ENCODE peak calls at places on chromosomes 6 and 20, in seven cellular contexts. M is Panc1, Y is colonic mucosa, F is lung, D is dorsolateral prefrontal cortex, Q is heart left ventricle, L is tibial artery. A is an unnamed sample.

GRCh38 chr6:136791296-136792065 is 796 bp downstream of the MAP3K5 start:
- DNase-seq in F (peak), Q (peak), M (no peak), L (peak), Y (peak), D (peak), A (peak)

GRCh38 chr6:125190667-125191066 is 37.1 kb downstream of the TPD52L1 start:
- DNase-seq in Y (no peak), F (no peak), M (no peak), Q (no peak), D (no peak), L (no peak), A (no peak)

GRCh38 chr20:63206878-63207277 is 9.1 kb downstream of the YTHDF1 start:
- DNase-seq in L (no peak), F (no peak), M (no peak), Y (no peak), D (no peak), Q (no peak), A (no peak)

GRCh38 chr20:62832212-62832922 is 15.5 kb downstream of the COL9A3 start:
- DNase-seq in Y (peak), M (no peak), D (no peak), L (no peak), F (peak), Q (no peak), A (peak)

GRCh38 chr6:92114091-92114490 is 1305.3 kb downstream of the EPHA7 start:
- DNase-seq in Q (no peak), M (no peak), L (no peak), Y (no peak), F (no peak), D (no peak), A (no peak)

GRCh38 chr6:90083891-90084290 is 189.6 kb downstream of the GJA10 start:
- DNase-seq in D (no peak), M (no peak), Y (no peak), L (no peak), F (no peak), Q (no peak), A (no peak)

GRCh38 chr6:10084276-10084993 is 330.4 kb downstream of the TFAP2A start:
- DNase-seq in L (no peak), F (no peak), Q (no peak), M (no peak), Y (no peak), D (no peak), A (no peak)

GRCh38 chr6:15962449-15962764 is 166.5 kb upstream of the MYLIP start:
- DNase-seq in Y (no peak), D (no peak), L (no peak), Q (no peak), M (no peak), F (no peak), A (no peak)

GRCh38 chr6:143621876-143622605 is 55.7 kb upstream of the PHACTR2 start:
- DNase-seq in L (no peak), F (no peak), Q (no peak), M (no peak), Y (no peak), D (no peak), A (no peak)

GRCh38 chr20:50646483-50646996 is 44.8 kb downstream of the RIPOR3 start:
- DNase-seq in F (no peak), Y (no peak), M (no peak), L (no peak), Q (no peak), D (no peak), A (no peak)

GRCh38 chr6:7161253-7161623 is 53.5 kb downstream of the RREB1 start:
- DNase-seq in Q (no peak), L (no peak), F (no peak), M (no peak), Y (no peak), D (no peak), A (no peak)
- H3K27ac ChIP-seq in Q (no peak), L (no peak), F (no peak), M (no peak), Y (peak), D (no peak), A (no peak)

DNA sequence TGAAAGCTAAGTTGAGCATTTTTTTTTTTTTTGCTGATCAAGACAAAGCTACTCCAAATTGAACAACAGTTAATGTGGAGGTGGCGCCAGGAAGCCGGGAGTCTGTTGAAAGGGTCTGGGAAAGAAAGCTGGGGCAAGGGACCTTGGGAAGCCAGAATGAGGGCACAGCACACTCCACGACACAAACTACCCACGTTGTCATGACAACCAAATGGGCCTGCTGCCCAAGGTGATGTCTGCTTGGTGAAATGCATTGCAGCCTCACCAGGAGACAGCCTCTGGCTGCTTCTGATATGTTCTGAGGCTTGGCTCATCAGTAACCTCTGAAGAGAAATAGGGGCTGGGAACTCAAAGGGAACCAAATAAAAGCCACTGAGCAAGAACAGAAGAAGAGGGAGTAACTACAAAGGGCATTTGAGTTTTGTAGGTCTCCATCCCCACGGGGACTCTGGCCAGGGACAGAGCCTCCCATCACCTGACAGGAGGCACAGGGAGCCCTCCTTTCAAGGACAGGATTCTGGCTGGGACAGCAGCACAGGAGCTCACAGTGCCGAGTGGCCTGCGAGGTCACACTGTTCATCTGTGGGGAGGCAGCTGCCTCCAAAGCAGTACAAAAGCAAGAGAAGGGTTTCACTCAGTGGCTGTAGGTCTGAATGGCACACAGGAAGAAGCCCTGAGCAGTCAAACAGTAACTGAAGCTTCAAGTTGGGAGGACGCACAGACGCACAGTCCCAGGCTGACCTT is 44.5 kb upstream of the KCNK16 start:
- DNase-seq in Y (no peak), Q (no peak), L (no peak), M (no peak), F (no peak), D (peak), A (no peak)
- TF ChIP-seq CTCF in Y (no peak), Q (no peak), L (no peak), M (no peak), F (no peak), D (no peak), A (no peak)

GRCh38 chr20:34312024-34312460 is 8.9 kb upstream of the AHCY start:
- DNase-seq in D (no peak), F (no peak), M (no peak), Q (no peak), L (no peak), Y (peak), A (no peak)
- H3K27ac ChIP-seq in D (no peak), F (no peak), M (no peak), Q (no peak), L (no peak), Y (peak), A (peak)

DNA sequence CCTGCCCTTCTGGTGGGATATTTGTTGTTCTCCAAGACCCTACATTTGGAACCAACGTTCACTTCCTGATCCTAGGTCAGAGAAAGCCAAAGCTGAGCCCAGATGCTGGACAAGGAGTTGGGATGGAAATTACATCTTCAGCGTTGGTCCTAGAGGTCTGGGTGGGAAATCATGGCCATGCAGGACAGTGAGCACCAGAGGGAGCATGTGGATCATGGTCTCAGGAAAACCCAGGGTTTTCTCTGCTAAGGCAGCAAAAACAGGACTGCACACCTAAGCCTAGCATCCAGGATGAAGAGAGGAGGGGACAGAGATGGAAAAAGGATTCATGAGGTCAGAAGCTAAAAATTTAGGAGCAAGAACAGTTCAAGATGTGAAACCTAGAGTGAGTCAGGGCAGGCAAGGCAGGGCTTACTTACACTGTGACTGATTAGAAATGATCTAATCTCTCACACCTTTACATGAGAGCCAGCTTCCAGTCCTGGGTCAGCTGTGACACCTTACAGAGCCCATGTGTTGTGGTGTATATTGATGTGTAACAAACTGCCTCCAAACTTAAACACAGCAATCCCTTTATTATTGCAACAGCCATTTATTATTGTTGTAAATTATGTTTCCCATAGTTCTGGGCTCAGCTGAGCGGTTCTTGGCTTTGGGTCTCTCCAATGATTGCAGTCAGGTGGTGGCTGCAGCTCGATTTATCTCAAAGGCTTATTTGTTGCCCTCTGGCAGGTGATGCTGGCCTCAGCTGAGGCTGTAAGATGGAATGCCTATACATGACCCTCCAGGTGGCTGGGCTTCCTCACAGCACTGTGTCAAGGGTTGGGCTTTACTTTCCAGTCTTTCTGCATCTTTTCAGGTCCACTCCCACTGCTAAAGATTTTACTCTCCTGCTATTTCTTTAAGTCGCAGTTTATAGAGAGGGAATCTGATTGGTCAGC is 6.5 kb downstream of the C20orf202 start:
- DNase-seq in F (no peak), Q (no peak), Y (no peak), D (no peak), L (no peak), M (no peak), A (no peak)
- TF ChIP-seq CTCF in F (no peak), Q (no peak), Y (no peak), D (no peak), L (no peak), M (peak), A (no peak)

GRCh38 chr6:165876568-165876967 is 213.5 kb upstream of the PDE10A start:
- DNase-seq in D (no peak), Q (peak), L (peak), F (no peak), Y (no peak), M (no peak), A (peak)
- H3K27ac ChIP-seq in D (no peak), Q (peak), L (no peak), F (peak), Y (no peak), M (no peak), A (peak)

A was measured in ovary.